ENCODE peak calls at places on chromosomes 13 and 19, in nine cellular contexts. O, Y, Z, I, K, P, J, X and D are unnamed samples.

GRCh38 chr19:50981587-50982146 is 2.0 kb downstream of the KLK7 start:
- DNase-seq in O (no peak), Y (no peak), Z (no peak), I (no peak), K (no peak), P (no peak), J (no peak), X (no peak), D (no peak)

GRCh38 chr19:52542984-52543664 is 15.7 kb downstream of the ZNF808 start:
- DNase-seq in O (no peak), Y (no peak), Z (no peak), I (peak), K (no peak), P (no peak), J (no peak), X (no peak), D (no peak)

GRCh38 chr19:19335408-19336158 is 15.0 kb downstream of the MAU2 start:
- DNase-seq in O (no peak), Y (no peak), Z (no peak), I (no peak), K (no peak), P (no peak), J (no peak), X (no peak), D (peak)

GRCh38 chr13:104295537-104295936 is 1229.3 kb upstream of the SLC10A2 start:
- DNase-seq in O (no peak), Y (no peak), Z (no peak), I (no peak), K (no peak), P (no peak), J (no peak), X (no peak), D (no peak)

GRCh38 chr13:34521166-34521565 is 420.9 kb upstream of the NBEA start:
- DNase-seq in O (peak), Y (no peak), Z (no peak), I (no peak), K (no peak), P (no peak), J (no peak), X (no peak), D (no peak)

GRCh38 chr13:110716235-110716505 is 2.7 kb downstream of the ING1 start:
- DNase-seq in O (no peak), Y (peak), Z (peak), I (no peak), K (peak), P (peak), J (peak), X (peak), D (peak)

GRCh38 chr13:107387525-107387924 is 819.6 kb upstream of the ARGLU1 start:
- DNase-seq in O (no peak), Y (no peak), Z (no peak), I (no peak), K (no peak), P (no peak), J (no peak), X (no peak), D (no peak)

GRCh38 chr13:36543671-36544070 is 111.4 kb downstream of the CCNA1 start:
- DNase-seq in O (no peak), Y (no peak), Z (no peak), I (no peak), K (no peak), P (no peak), J (no peak), X (no peak), D (no peak)

GRCh38 chr13:30017880-30018279 is 167.5 kb upstream of the UBL3 start:
- DNase-seq in O (peak), Y (no peak), Z (no peak), I (no peak), K (no peak), P (no peak), J (no peak), X (no peak), D (no peak)

GRCh38 chr19:1621574-1621973 is 16.3 kb upstream of the UQCR11 start:
- DNase-seq in O (no peak), Y (no peak), Z (no peak), I (no peak), K (no peak), P (no peak), J (no peak), X (no peak), D (no peak)

GRCh38 chr13:70043685-70044084 is 63.9 kb upstream of the ATXN8OS start:
- DNase-seq in O (no peak), Y (no peak), Z (no peak), I (no peak), K (no peak), P (no peak), J (no peak), X (no peak), D (no peak)

GRCh38 chr19:50890422-50891252 is 17.4 kb downstream of the KLK2 start:
- DNase-seq in O (no peak), Y (no peak), Z (no peak), I (no peak), K (no peak), P (no peak), J (peak), X (no peak), D (peak)

GRCh38 chr13:90719452-90719851 is 628.0 kb upstream of the MIR17HG start:
- DNase-seq in O (no peak), Y (no peak), Z (no peak), I (no peak), K (no peak), P (peak), J (peak), X (no peak), D (no peak)

GRCh38 chr13:110936519-110936918 is 21.6 kb upstream of the ANKRD10 start:
- DNase-seq in O (no peak), Y (no peak), Z (no peak), I (no peak), K (no peak), P (no peak), J (no peak), X (no peak), D (no peak)

DNA sequence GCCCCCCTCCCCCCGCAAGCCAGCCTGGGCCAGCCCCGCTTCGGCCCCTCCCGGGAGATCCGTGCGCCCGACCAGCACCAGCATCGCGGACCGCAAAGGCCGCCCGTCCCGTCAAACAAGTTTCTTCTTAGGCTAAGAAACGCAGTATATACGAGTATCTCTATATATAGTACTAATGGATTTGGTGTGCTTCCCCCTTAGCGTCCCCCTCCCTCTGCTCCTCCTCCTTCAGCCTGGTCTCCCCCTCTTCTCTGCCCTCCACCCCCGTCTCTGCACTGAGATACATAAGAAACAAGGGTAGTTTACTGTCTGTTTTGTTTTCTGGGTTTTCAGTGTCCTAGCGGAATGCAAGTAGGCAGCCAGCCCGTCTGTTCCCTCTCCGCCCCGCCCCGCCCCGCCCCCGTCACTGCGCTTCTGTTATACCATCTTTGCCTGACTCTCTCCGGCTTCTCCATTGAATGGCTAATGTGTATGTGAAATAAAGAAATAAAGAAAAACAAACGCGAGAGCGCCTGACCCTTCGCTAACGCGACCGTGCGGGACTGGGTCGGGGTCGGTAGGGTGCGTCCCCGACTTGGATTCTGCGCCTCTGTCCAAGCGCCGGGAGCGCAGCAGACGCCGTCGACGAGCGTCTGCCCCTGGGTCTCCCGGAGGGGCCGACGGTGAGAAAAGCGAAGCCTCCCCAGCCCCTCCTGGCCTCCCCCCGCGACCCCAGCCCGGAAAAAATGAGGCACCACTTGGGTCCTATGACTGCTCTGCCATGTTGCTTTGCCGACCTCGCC is 4.2 kb downstream of the LYL1 start:
- DNase-seq in O (no peak), Y (peak), Z (peak), I (no peak), K (no peak), P (peak), J (peak), X (peak), D (peak)
- H3K4me3 ChIP-seq in O (no peak), Y (peak), Z (peak), I (peak), K (peak), P (peak), J (no peak), X (peak), D (peak)

GRCh38 chr19:39405930-39406655 is 554 bp upstream of the ZFP36 start:
- DNase-seq in O (no peak), Y (no peak), Z (no peak), I (peak), K (peak), P (no peak), J (no peak), X (peak), D (no peak)
- H3K4me3 ChIP-seq in O (peak), Y (peak), Z (peak), I (peak), K (peak), P (peak), J (peak), X (peak), D (peak)

GRCh38 chr13:96053003-96053703 is at the start of gene UGGT2:
- DNase-seq in O (peak), Y (peak), Z (peak), I (no peak), K (peak), P (peak), J (peak), X (peak), D (peak)
- H3K4me3 ChIP-seq in O (peak), Y (peak), Z (peak), I (no peak), K (peak), P (peak), J (peak), X (peak), D (peak)

GRCh38 chr19:39842693-39843435 is 3.3 kb downstream of the FBL start:
- DNase-seq in O (no peak), Y (no peak), Z (no peak), I (no peak), K (no peak), P (no peak), J (no peak), X (no peak), D (no peak)
- H3K4me3 ChIP-seq in O (peak), Y (peak), Z (peak), I (no peak), K (no peak), P (no peak), J (no peak), X (no peak), D (peak)

GRCh38 chr13:40961826-40962225 is 57.3 kb downstream of the ELF1 start:
- DNase-seq in O (no peak), Y (no peak), Z (no peak), I (no peak), K (no peak), P (no peak), J (no peak), X (no peak), D (no peak)

GRCh38 chr13:40968416-40969000 is 50.6 kb downstream of the ELF1 start:
- DNase-seq in O (no peak), Y (no peak), Z (no peak), I (no peak), K (no peak), P (no peak), J (no peak), X (no peak), D (no peak)

GRCh38 chr13:40963927-40964326 is 55.2 kb downstream of the ELF1 start:
- DNase-seq in O (no peak), Y (no peak), Z (no peak), I (no peak), K (no peak), P (no peak), J (peak), X (no peak), D (peak)

GRCh38 chr13:40969169-40969901 is 49.8 kb downstream of the ELF1 start:
- DNase-seq in O (no peak), Y (no peak), Z (no peak), I (no peak), K (no peak), P (no peak), J (no peak), X (no peak), D (no peak)

DNA sequence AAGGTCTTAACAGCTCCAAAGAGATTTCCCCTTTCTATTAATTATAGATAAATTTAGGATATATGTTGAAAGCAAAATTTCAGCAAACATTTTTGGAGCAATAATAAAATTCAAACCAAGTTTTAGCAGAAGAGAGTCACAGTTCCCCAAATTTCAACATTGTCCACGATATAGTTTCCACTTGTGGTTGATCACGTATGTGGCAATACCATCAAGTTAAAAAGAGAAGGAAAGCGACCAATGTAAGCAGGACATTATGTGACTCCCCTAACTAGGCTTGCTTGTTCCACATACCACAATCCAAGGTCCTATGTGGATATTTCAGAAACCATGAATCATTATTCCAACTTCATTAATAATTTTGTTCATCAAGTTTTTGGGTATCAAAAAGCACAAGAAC is 52.8 kb downstream of the ELF1 start:
- DNase-seq in O (no peak), Y (no peak), Z (no peak), I (no peak), K (no peak), P (no peak), J (no peak), X (no peak), D (no peak)
- H3K4me3 ChIP-seq in O (no peak), Y (no peak), Z (no peak), I (no peak), K (no peak), P (no peak), J (no peak), X (no peak), D (no peak)

GRCh38 chr19:17420267-17420924 is 549 bp downstream of the MVB12A start:
- DNase-seq in O (peak), Y (peak), Z (peak), I (no peak), K (peak), P (peak), J (peak), X (peak), D (peak)

GRCh38 chr19:17419491-17420266 is at the start of gene MVB12A:
- DNase-seq in O (peak), Y (peak), Z (peak), I (peak), K (peak), P (peak), J (peak), X (peak), D (peak)

GRCh38 chr19:17418710-17419109 is 1.1 kb upstream of the MVB12A start:
- DNase-seq in O (no peak), Y (no peak), Z (no peak), I (no peak), K (no peak), P (peak), J (peak), X (no peak), D (no peak)

GRCh38 chr19:17421942-17422341 is 2.1 kb downstream of the MVB12A start:
- DNase-seq in O (no peak), Y (no peak), Z (no peak), I (no peak), K (no peak), P (no peak), J (no peak), X (no peak), D (peak)

DNA sequence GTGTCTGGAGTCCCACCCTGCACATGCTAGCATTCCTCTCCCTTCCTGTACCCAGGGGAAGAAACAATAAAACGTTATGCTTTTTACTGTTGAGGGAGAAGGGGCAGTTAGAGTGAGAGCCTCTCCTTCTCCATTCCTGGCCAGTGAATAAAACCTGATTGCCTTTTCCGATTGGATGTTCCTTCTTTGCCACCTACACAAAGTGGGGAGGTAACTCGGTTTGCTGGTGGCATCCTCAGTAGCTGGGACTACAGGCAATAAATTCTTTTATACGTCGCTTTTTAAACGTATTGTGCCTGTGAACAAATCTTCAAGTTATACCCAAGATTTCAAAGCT is 725 bp upstream of the MVB12A start:
- DNase-seq in O (no peak), Y (no peak), Z (no peak), I (no peak), K (no peak), P (no peak), J (no peak), X (no peak), D (peak)
- H3K4me3 ChIP-seq in O (peak), Y (peak), Z (peak), I (peak), K (peak), P (peak), J (peak), X (peak), D (peak)

DNA sequence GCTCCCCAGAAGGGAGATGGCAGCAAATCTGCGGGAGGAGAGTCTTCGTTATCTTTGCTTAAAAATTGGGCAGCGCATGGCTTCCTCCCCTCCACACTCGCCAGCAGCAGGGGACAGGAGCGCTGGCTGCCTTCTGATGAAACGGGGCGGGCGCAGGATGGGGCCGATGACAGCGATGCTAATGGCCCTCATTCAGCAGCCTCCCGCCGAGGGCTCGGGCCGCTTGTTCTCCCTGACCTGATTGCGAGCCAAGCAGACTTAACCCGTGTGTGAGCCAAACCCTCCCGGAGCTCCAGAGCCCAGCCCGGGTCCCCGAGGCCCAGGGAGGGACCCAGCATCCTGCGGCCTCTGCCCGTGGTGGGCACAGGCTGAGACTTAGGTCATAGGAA is 90.3 kb downstream of the KDM4B start:
- DNase-seq in O (no peak), Y (no peak), Z (no peak), I (no peak), K (no peak), P (no peak), J (peak), X (no peak), D (no peak)
- H3K4me3 ChIP-seq in O (no peak), Y (no peak), Z (peak), I (no peak), K (no peak), P (no peak), J (no peak), X (no peak), D (no peak)

GRCh38 chr19:42233638-42234292 is 8.6 kb downstream of the GSK3A start:
- DNase-seq in O (no peak), Y (no peak), Z (no peak), I (no peak), K (no peak), P (no peak), J (no peak), X (no peak), D (peak)

GRCh38 chr19:42234364-42234763 is 8.0 kb downstream of the GSK3A start:
- DNase-seq in O (no peak), Y (no peak), Z (no peak), I (no peak), K (no peak), P (no peak), J (no peak), X (no peak), D (peak)

GRCh38 chr19:42235181-42235580 is 7.2 kb downstream of the GSK3A start:
- DNase-seq in O (no peak), Y (no peak), Z (no peak), I (no peak), K (no peak), P (no peak), J (no peak), X (no peak), D (peak)

GRCh38 chr19:42232435-42232834 is 10.0 kb downstream of the GSK3A start:
- DNase-seq in O (no peak), Y (no peak), Z (no peak), I (no peak), K (no peak), P (no peak), J (no peak), X (no peak), D (peak)

GRCh38 chr19:42233106-42233505 is 9.3 kb downstream of the GSK3A start:
- DNase-seq in O (no peak), Y (no peak), Z (no peak), I (no peak), K (no peak), P (no peak), J (no peak), X (no peak), D (peak)
- H3K4me3 ChIP-seq in O (no peak), Y (no peak), Z (no peak), I (no peak), K (no peak), P (no peak), J (no peak), X (no peak), D (no peak)

GRCh38 chr19:16045893-16046292 is 30.4 kb upstream of the TPM4 start:
- DNase-seq in O (no peak), Y (no peak), Z (no peak), I (no peak), K (no peak), P (no peak), J (no peak), X (no peak), D (no peak)
- H3K4me3 ChIP-seq in O (no peak), Y (no peak), Z (no peak), I (no peak), K (no peak), P (no peak), J (no peak), X (no peak), D (no peak)

GRCh38 chr13:68784275-68784674 is 1323.4 kb upstream of the ATXN8OS start:
- DNase-seq in O (no peak), Y (no peak), Z (no peak), I (no peak), K (no peak), P (no peak), J (no peak), X (no peak), D (no peak)
- H3K4me3 ChIP-seq in O (no peak), Y (no peak), Z (no peak), I (no peak), K (no peak), P (no peak), J (no peak), X (no peak), D (no peak)